ENCODE peak calls at places on chromosomes 2 and 18, in nine cellular contexts. One of them, this sample, is unnamed.

GRCh38 chr2:69452687-69453086 is 15.5 kb upstream of the NFU1 start:
- DNase-seq in sigmoid colon: no peak
- DNase-seq in SK-N-SH: no peak
- DNase-seq in spleen: no peak
- DNase-seq in cardiac muscle cell: no peak
- DNase-seq in H1: no peak
- DNase-seq in tibial artery: no peak
- DNase-seq in heart left ventricle: no peak
- DNase-seq in esophagus muscularis mucosa: no peak
- DNase-seq in this sample: no peak

GRCh38 chr2:217179854-217180253 is 320.0 kb upstream of the TNP1 start:
- DNase-seq in sigmoid colon: no peak
- DNase-seq in SK-N-SH: no peak
- DNase-seq in spleen: no peak
- DNase-seq in cardiac muscle cell: no peak
- DNase-seq in H1: no peak
- DNase-seq in tibial artery: no peak
- DNase-seq in heart left ventricle: no peak
- DNase-seq in esophagus muscularis mucosa: no peak
- DNase-seq in this sample: no peak

GRCh38 chr2:168336786-168337388 is 89.5 kb upstream of the STK39 start:
- DNase-seq in sigmoid colon: no peak
- DNase-seq in SK-N-SH: no peak
- DNase-seq in spleen: peak
- DNase-seq in cardiac muscle cell: no peak
- DNase-seq in H1: peak
- DNase-seq in tibial artery: no peak
- DNase-seq in heart left ventricle: no peak
- DNase-seq in esophagus muscularis mucosa: peak
- DNase-seq in this sample: peak

GRCh38 chr2:30957591-30957990 is 150.3 kb upstream of the CAPN13 start:
- DNase-seq in sigmoid colon: no peak
- DNase-seq in SK-N-SH: no peak
- DNase-seq in spleen: no peak
- DNase-seq in cardiac muscle cell: no peak
- DNase-seq in H1: no peak
- DNase-seq in tibial artery: no peak
- DNase-seq in heart left ventricle: no peak
- DNase-seq in esophagus muscularis mucosa: no peak
- DNase-seq in this sample: no peak

GRCh38 chr2:75175473-75175872 is 23.8 kb downstream of the TACR1 start:
- DNase-seq in sigmoid colon: no peak
- DNase-seq in SK-N-SH: no peak
- DNase-seq in spleen: no peak
- DNase-seq in cardiac muscle cell: no peak
- DNase-seq in H1: no peak
- DNase-seq in tibial artery: no peak
- DNase-seq in heart left ventricle: no peak
- DNase-seq in esophagus muscularis mucosa: no peak
- DNase-seq in this sample: no peak

GRCh38 chr2:225233234-225233633 is 166.3 kb upstream of the NYAP2 start:
- DNase-seq in sigmoid colon: no peak
- DNase-seq in SK-N-SH: no peak
- DNase-seq in spleen: no peak
- DNase-seq in cardiac muscle cell: no peak
- DNase-seq in H1: no peak
- DNase-seq in tibial artery: no peak
- DNase-seq in heart left ventricle: no peak
- DNase-seq in esophagus muscularis mucosa: no peak
- DNase-seq in this sample: no peak

GRCh38 chr2:111668274-111668616 is 215.7 kb downstream of the ANAPC1 start:
- DNase-seq in sigmoid colon: no peak
- DNase-seq in SK-N-SH: no peak
- DNase-seq in spleen: no peak
- DNase-seq in cardiac muscle cell: no peak
- DNase-seq in H1: peak
- DNase-seq in tibial artery: no peak
- DNase-seq in heart left ventricle: no peak
- DNase-seq in esophagus muscularis mucosa: peak
- DNase-seq in this sample: no peak

GRCh38 chr2:20304411-20304810 is 46.2 kb downstream of the PUM2 start:
- DNase-seq in sigmoid colon: no peak
- DNase-seq in SK-N-SH: no peak
- DNase-seq in spleen: no peak
- DNase-seq in cardiac muscle cell: no peak
- DNase-seq in H1: no peak
- DNase-seq in tibial artery: no peak
- DNase-seq in heart left ventricle: no peak
- DNase-seq in esophagus muscularis mucosa: no peak
- DNase-seq in this sample: no peak

GRCh38 chr18:77096936-77097886 is 35.4 kb downstream of the MBP start:
- DNase-seq in sigmoid colon: no peak
- DNase-seq in SK-N-SH: no peak
- DNase-seq in spleen: no peak
- DNase-seq in cardiac muscle cell: no peak
- DNase-seq in H1: peak
- DNase-seq in tibial artery: no peak
- DNase-seq in heart left ventricle: no peak
- DNase-seq in esophagus muscularis mucosa: no peak
- DNase-seq in this sample: no peak

GRCh38 chr2:182920631-182921056 is 54.2 kb upstream of the FRZB start:
- DNase-seq in sigmoid colon: no peak
- DNase-seq in SK-N-SH: no peak
- DNase-seq in spleen: no peak
- DNase-seq in cardiac muscle cell: no peak
- DNase-seq in H1: no peak
- DNase-seq in tibial artery: no peak
- DNase-seq in heart left ventricle: no peak
- DNase-seq in esophagus muscularis mucosa: no peak
- DNase-seq in this sample: no peak

GRCh38 chr2:64485302-64485701 is 31.3 kb downstream of the LGALSL start:
- DNase-seq in sigmoid colon: no peak
- DNase-seq in SK-N-SH: no peak
- DNase-seq in spleen: no peak
- DNase-seq in cardiac muscle cell: no peak
- DNase-seq in H1: no peak
- DNase-seq in tibial artery: no peak
- DNase-seq in heart left ventricle: no peak
- DNase-seq in esophagus muscularis mucosa: no peak
- DNase-seq in this sample: no peak

GRCh38 chr2:126981476-126981875 is 82.8 kb downstream of the TEX51 start:
- DNase-seq in sigmoid colon: no peak
- DNase-seq in SK-N-SH: no peak
- DNase-seq in spleen: no peak
- DNase-seq in cardiac muscle cell: no peak
- DNase-seq in H1: no peak
- DNase-seq in tibial artery: no peak
- DNase-seq in heart left ventricle: no peak
- DNase-seq in esophagus muscularis mucosa: no peak
- DNase-seq in this sample: no peak

GRCh38 chr2:183606718-183607085 is 482.5 kb downstream of the NUP35 start:
- DNase-seq in sigmoid colon: no peak
- DNase-seq in SK-N-SH: no peak
- DNase-seq in spleen: no peak
- DNase-seq in cardiac muscle cell: no peak
- DNase-seq in H1: no peak
- DNase-seq in tibial artery: no peak
- DNase-seq in heart left ventricle: no peak
- DNase-seq in esophagus muscularis mucosa: no peak
- DNase-seq in this sample: no peak

GRCh38 chr2:113755690-113756063 is 765 bp downstream of the SLC35F5 start:
- DNase-seq in sigmoid colon: no peak
- DNase-seq in SK-N-SH: peak
- DNase-seq in spleen: no peak
- DNase-seq in cardiac muscle cell: peak
- DNase-seq in H1: no peak
- DNase-seq in tibial artery: no peak
- DNase-seq in heart left ventricle: no peak
- DNase-seq in esophagus muscularis mucosa: no peak
- DNase-seq in this sample: no peak

GRCh38 chr2:232982926-232983668 is 30.0 kb downstream of the NGEF start:
- DNase-seq in sigmoid colon: no peak
- DNase-seq in SK-N-SH: no peak
- DNase-seq in spleen: no peak
- DNase-seq in cardiac muscle cell: no peak
- DNase-seq in H1: peak
- DNase-seq in tibial artery: peak
- DNase-seq in heart left ventricle: no peak
- DNase-seq in esophagus muscularis mucosa: no peak
- DNase-seq in this sample: no peak

GRCh38 chr2:28068098-28068497 is 177.6 kb downstream of the BABAM2 start:
- DNase-seq in sigmoid colon: no peak
- DNase-seq in SK-N-SH: no peak
- DNase-seq in spleen: no peak
- DNase-seq in cardiac muscle cell: no peak
- DNase-seq in H1: no peak
- DNase-seq in tibial artery: no peak
- DNase-seq in heart left ventricle: no peak
- DNase-seq in esophagus muscularis mucosa: no peak
- DNase-seq in this sample: no peak

GRCh38 chr2:105329197-105329554 is 359 bp downstream of the TGFBRAP1 start:
- DNase-seq in sigmoid colon: peak
- DNase-seq in SK-N-SH: no peak
- DNase-seq in spleen: no peak
- DNase-seq in cardiac muscle cell: no peak
- DNase-seq in H1: no peak
- DNase-seq in tibial artery: no peak
- DNase-seq in heart left ventricle: peak
- DNase-seq in esophagus muscularis mucosa: no peak
- DNase-seq in this sample: no peak

GRCh38 chr18:32048507-32049091 is 30.0 kb downstream of the RNF125 start:
- DNase-seq in sigmoid colon: peak
- DNase-seq in SK-N-SH: no peak
- DNase-seq in spleen: no peak
- DNase-seq in cardiac muscle cell: peak
- DNase-seq in H1: no peak
- DNase-seq in tibial artery: no peak
- DNase-seq in heart left ventricle: peak
- DNase-seq in esophagus muscularis mucosa: no peak
- DNase-seq in this sample: no peak

GRCh38 chr2:237458519-237458918 is 28.5 kb upstream of the MLPH start:
- DNase-seq in sigmoid colon: no peak
- DNase-seq in SK-N-SH: no peak
- DNase-seq in spleen: no peak
- DNase-seq in cardiac muscle cell: no peak
- DNase-seq in H1: no peak
- DNase-seq in tibial artery: no peak
- DNase-seq in heart left ventricle: no peak
- DNase-seq in esophagus muscularis mucosa: no peak
- DNase-seq in this sample: no peak
- H3K27ac ChIP-seq in sigmoid colon: no peak
- H3K27ac ChIP-seq in SK-N-SH: no peak
- H3K27ac ChIP-seq in spleen: no peak
- H3K27ac ChIP-seq in cardiac muscle cell: no peak
- H3K27ac ChIP-seq in H1: no peak
- H3K27ac ChIP-seq in tibial artery: no peak
- H3K27ac ChIP-seq in heart left ventricle: no peak
- H3K27ac ChIP-seq in esophagus muscularis mucosa: no peak
- H3K27ac ChIP-seq in this sample: peak

GRCh38 chr2:173948827-173949226 is 16.3 kb downstream of the SP3 start:
- DNase-seq in sigmoid colon: no peak
- DNase-seq in SK-N-SH: no peak
- DNase-seq in spleen: no peak
- DNase-seq in cardiac muscle cell: no peak
- DNase-seq in H1: no peak
- DNase-seq in tibial artery: no peak
- DNase-seq in heart left ventricle: no peak
- DNase-seq in esophagus muscularis mucosa: no peak
- DNase-seq in this sample: no peak
- H3K27ac ChIP-seq in sigmoid colon: no peak
- H3K27ac ChIP-seq in SK-N-SH: no peak
- H3K27ac ChIP-seq in spleen: no peak
- H3K27ac ChIP-seq in cardiac muscle cell: no peak
- H3K27ac ChIP-seq in H1: no peak
- H3K27ac ChIP-seq in tibial artery: no peak
- H3K27ac ChIP-seq in heart left ventricle: no peak
- H3K27ac ChIP-seq in esophagus muscularis mucosa: no peak
- H3K27ac ChIP-seq in this sample: no peak

GRCh38 chr18:2895391-2895790 is 48.6 kb downstream of the EMILIN2 start:
- DNase-seq in sigmoid colon: peak
- DNase-seq in SK-N-SH: no peak
- DNase-seq in spleen: no peak
- DNase-seq in cardiac muscle cell: no peak
- DNase-seq in H1: no peak
- DNase-seq in tibial artery: peak
- DNase-seq in heart left ventricle: no peak
- DNase-seq in esophagus muscularis mucosa: no peak
- DNase-seq in this sample: no peak

GRCh38 chr18:2897448-2898052 is 50.7 kb downstream of the EMILIN2 start:
- DNase-seq in sigmoid colon: peak
- DNase-seq in SK-N-SH: no peak
- DNase-seq in spleen: no peak
- DNase-seq in cardiac muscle cell: no peak
- DNase-seq in H1: no peak
- DNase-seq in tibial artery: no peak
- DNase-seq in heart left ventricle: no peak
- DNase-seq in esophagus muscularis mucosa: no peak
- DNase-seq in this sample: no peak

GRCh38 chr18:2898131-2898640 is 51.4 kb downstream of the EMILIN2 start:
- DNase-seq in sigmoid colon: peak
- DNase-seq in SK-N-SH: peak
- DNase-seq in spleen: no peak
- DNase-seq in cardiac muscle cell: no peak
- DNase-seq in H1: no peak
- DNase-seq in tibial artery: peak
- DNase-seq in heart left ventricle: no peak
- DNase-seq in esophagus muscularis mucosa: no peak
- DNase-seq in this sample: no peak

GRCh38 chr18:2894841-2895370 is 48.1 kb downstream of the EMILIN2 start:
- DNase-seq in sigmoid colon: no peak
- DNase-seq in SK-N-SH: no peak
- DNase-seq in spleen: no peak
- DNase-seq in cardiac muscle cell: no peak
- DNase-seq in H1: no peak
- DNase-seq in tibial artery: no peak
- DNase-seq in heart left ventricle: no peak
- DNase-seq in esophagus muscularis mucosa: no peak
- DNase-seq in this sample: no peak

DNA sequence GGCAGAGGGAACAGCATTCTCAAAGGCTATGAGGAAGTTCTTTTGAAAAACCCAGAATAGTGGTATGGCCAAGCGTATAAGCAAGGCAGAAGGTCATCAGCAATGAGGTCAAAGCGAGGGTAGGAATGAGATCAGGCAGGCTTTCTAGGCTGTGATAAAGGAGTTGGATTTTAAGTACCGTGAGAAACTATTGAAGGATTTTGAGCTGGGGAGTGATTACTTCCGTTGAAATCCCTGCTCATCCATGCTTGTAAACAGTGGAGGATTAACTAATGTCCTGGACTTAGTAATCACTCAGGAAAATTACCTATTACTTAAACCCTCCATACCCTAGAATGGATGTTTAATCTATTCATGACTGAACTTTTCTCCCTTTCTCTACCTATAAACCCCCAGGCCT is 50.2 kb downstream of the EMILIN2 start:
- DNase-seq in sigmoid colon: no peak
- DNase-seq in SK-N-SH: no peak
- DNase-seq in spleen: no peak
- DNase-seq in cardiac muscle cell: no peak
- DNase-seq in H1: no peak
- DNase-seq in tibial artery: no peak
- DNase-seq in heart left ventricle: no peak
- DNase-seq in esophagus muscularis mucosa: no peak
- DNase-seq in this sample: no peak
- H3K27ac ChIP-seq in sigmoid colon: no peak
- H3K27ac ChIP-seq in SK-N-SH: no peak
- H3K27ac ChIP-seq in spleen: no peak
- H3K27ac ChIP-seq in cardiac muscle cell: peak
- H3K27ac ChIP-seq in H1: no peak
- H3K27ac ChIP-seq in tibial artery: no peak
- H3K27ac ChIP-seq in heart left ventricle: no peak
- H3K27ac ChIP-seq in esophagus muscularis mucosa: no peak
- H3K27ac ChIP-seq in this sample: no peak

GRCh38 chr18:3682061-3682460 is 232.1 kb downstream of the TGIF1 start:
- DNase-seq in sigmoid colon: no peak
- DNase-seq in SK-N-SH: no peak
- DNase-seq in spleen: no peak
- DNase-seq in cardiac muscle cell: no peak
- DNase-seq in H1: no peak
- DNase-seq in tibial artery: no peak
- DNase-seq in heart left ventricle: no peak
- DNase-seq in esophagus muscularis mucosa: no peak
- DNase-seq in this sample: no peak
- H3K27ac ChIP-seq in sigmoid colon: no peak
- H3K27ac ChIP-seq in SK-N-SH: no peak
- H3K27ac ChIP-seq in spleen: no peak
- H3K27ac ChIP-seq in cardiac muscle cell: no peak
- H3K27ac ChIP-seq in H1: no peak
- H3K27ac ChIP-seq in tibial artery: no peak
- H3K27ac ChIP-seq in heart left ventricle: no peak
- H3K27ac ChIP-seq in esophagus muscularis mucosa: no peak
- H3K27ac ChIP-seq in this sample: no peak